ENCODE peak calls at places on chromosomes 13 and 19, in six cellular contexts. One of them, this sample, is unnamed.

GRCh38 chr13:35712907-35713685 is 236.6 kb upstream of the MAB21L1 start:
- DNase-seq in suprapubic skin: no peak
- DNase-seq in NCI-H2029 treated with DMSO at 0.1 percent for 48 hours: no peak
- DNase-seq in activated CD4-positive, alpha-beta T cell treated with anti-CD3 and anti-CD28 coated beads for 24 hours: no peak
- DNase-seq in osteocyte: no peak
- DNase-seq in hepatic stellate cell: peak
- DNase-seq in this sample: no peak

GRCh38 chr19:33997690-33998089 is 174.6 kb upstream of the LSM14A start:
- DNase-seq in suprapubic skin: no peak
- DNase-seq in NCI-H2029 treated with DMSO at 0.1 percent for 48 hours: no peak
- DNase-seq in activated CD4-positive, alpha-beta T cell treated with anti-CD3 and anti-CD28 coated beads for 24 hours: no peak
- DNase-seq in osteocyte: no peak
- DNase-seq in hepatic stellate cell: no peak
- DNase-seq in this sample: no peak

GRCh38 chr13:100361504-100361903 is 227.1 kb downstream of the GGACT start:
- DNase-seq in suprapubic skin: no peak
- DNase-seq in NCI-H2029 treated with DMSO at 0.1 percent for 48 hours: no peak
- DNase-seq in activated CD4-positive, alpha-beta T cell treated with anti-CD3 and anti-CD28 coated beads for 24 hours: no peak
- DNase-seq in osteocyte: no peak
- DNase-seq in hepatic stellate cell: no peak
- DNase-seq in this sample: no peak

GRCh38 chr13:36753176-36753575 is 65.8 kb upstream of the RFXAP start:
- DNase-seq in suprapubic skin: no peak
- DNase-seq in NCI-H2029 treated with DMSO at 0.1 percent for 48 hours: no peak
- DNase-seq in activated CD4-positive, alpha-beta T cell treated with anti-CD3 and anti-CD28 coated beads for 24 hours: no peak
- DNase-seq in osteocyte: no peak
- DNase-seq in hepatic stellate cell: no peak
- DNase-seq in this sample: no peak

GRCh38 chr13:25977216-25977615 is 74.6 kb downstream of the SHISA2 start:
- DNase-seq in suprapubic skin: no peak
- DNase-seq in NCI-H2029 treated with DMSO at 0.1 percent for 48 hours: no peak
- DNase-seq in activated CD4-positive, alpha-beta T cell treated with anti-CD3 and anti-CD28 coated beads for 24 hours: no peak
- DNase-seq in osteocyte: no peak
- DNase-seq in hepatic stellate cell: no peak
- DNase-seq in this sample: no peak

GRCh38 chr19:53772943-53773342 is 51.2 kb downstream of the NLRP12 start:
- DNase-seq in suprapubic skin: no peak
- DNase-seq in NCI-H2029 treated with DMSO at 0.1 percent for 48 hours: peak
- DNase-seq in activated CD4-positive, alpha-beta T cell treated with anti-CD3 and anti-CD28 coated beads for 24 hours: peak
- DNase-seq in osteocyte: no peak
- DNase-seq in hepatic stellate cell: peak
- DNase-seq in this sample: no peak

GRCh38 chr13:65784088-65784816 is 1445.9 kb downstream of the PCDH9 start:
- DNase-seq in suprapubic skin: no peak
- DNase-seq in NCI-H2029 treated with DMSO at 0.1 percent for 48 hours: no peak
- DNase-seq in activated CD4-positive, alpha-beta T cell treated with anti-CD3 and anti-CD28 coated beads for 24 hours: no peak
- DNase-seq in osteocyte: no peak
- DNase-seq in hepatic stellate cell: peak
- DNase-seq in this sample: no peak

GRCh38 chr19:1369214-1369805 is 14.4 kb upstream of the NDUFS7 start:
- DNase-seq in suprapubic skin: peak
- DNase-seq in NCI-H2029 treated with DMSO at 0.1 percent for 48 hours: no peak
- DNase-seq in activated CD4-positive, alpha-beta T cell treated with anti-CD3 and anti-CD28 coated beads for 24 hours: no peak
- DNase-seq in osteocyte: no peak
- DNase-seq in hepatic stellate cell: no peak
- DNase-seq in this sample: no peak

GRCh38 chr19:44818470-44818856 is 9.6 kb downstream of the BCAM start:
- DNase-seq in suprapubic skin: no peak
- DNase-seq in NCI-H2029 treated with DMSO at 0.1 percent for 48 hours: no peak
- DNase-seq in activated CD4-positive, alpha-beta T cell treated with anti-CD3 and anti-CD28 coated beads for 24 hours: no peak
- DNase-seq in osteocyte: no peak
- DNase-seq in hepatic stellate cell: no peak
- DNase-seq in this sample: no peak

GRCh38 chr19:4583961-4584669 is 24.6 kb upstream of the SEMA6B start:
- DNase-seq in suprapubic skin: no peak
- DNase-seq in NCI-H2029 treated with DMSO at 0.1 percent for 48 hours: no peak
- DNase-seq in activated CD4-positive, alpha-beta T cell treated with anti-CD3 and anti-CD28 coated beads for 24 hours: peak
- DNase-seq in osteocyte: no peak
- DNase-seq in hepatic stellate cell: no peak
- DNase-seq in this sample: no peak

GRCh38 chr13:95530178-95530577 is 22.3 kb upstream of the CLDN10 start:
- DNase-seq in suprapubic skin: no peak
- DNase-seq in NCI-H2029 treated with DMSO at 0.1 percent for 48 hours: peak
- DNase-seq in activated CD4-positive, alpha-beta T cell treated with anti-CD3 and anti-CD28 coated beads for 24 hours: no peak
- DNase-seq in osteocyte: no peak
- DNase-seq in hepatic stellate cell: no peak
- DNase-seq in this sample: no peak

GRCh38 chr13:60654405-60654804 is 257.4 kb downstream of the TDRD3 start:
- DNase-seq in suprapubic skin: no peak
- DNase-seq in NCI-H2029 treated with DMSO at 0.1 percent for 48 hours: no peak
- DNase-seq in activated CD4-positive, alpha-beta T cell treated with anti-CD3 and anti-CD28 coated beads for 24 hours: no peak
- DNase-seq in osteocyte: no peak
- DNase-seq in hepatic stellate cell: no peak
- DNase-seq in this sample: no peak

GRCh38 chr13:99979453-99980200 is 2.0 kb upstream of the ZIC2 start:
- DNase-seq in suprapubic skin: peak
- DNase-seq in NCI-H2029 treated with DMSO at 0.1 percent for 48 hours: no peak
- DNase-seq in activated CD4-positive, alpha-beta T cell treated with anti-CD3 and anti-CD28 coated beads for 24 hours: no peak
- DNase-seq in osteocyte: peak
- DNase-seq in hepatic stellate cell: no peak
- DNase-seq in this sample: no peak

GRCh38 chr19:34786236-34786635 is 13.2 kb upstream of the ZNF599 start:
- DNase-seq in suprapubic skin: no peak
- DNase-seq in NCI-H2029 treated with DMSO at 0.1 percent for 48 hours: no peak
- DNase-seq in activated CD4-positive, alpha-beta T cell treated with anti-CD3 and anti-CD28 coated beads for 24 hours: no peak
- DNase-seq in osteocyte: peak
- DNase-seq in hepatic stellate cell: no peak
- DNase-seq in this sample: no peak

GRCh38 chr13:98450012-98450411 is 126.9 kb downstream of the STK24 start:
- DNase-seq in suprapubic skin: no peak
- DNase-seq in NCI-H2029 treated with DMSO at 0.1 percent for 48 hours: no peak
- DNase-seq in activated CD4-positive, alpha-beta T cell treated with anti-CD3 and anti-CD28 coated beads for 24 hours: no peak
- DNase-seq in osteocyte: no peak
- DNase-seq in hepatic stellate cell: no peak
- DNase-seq in this sample: no peak

GRCh38 chr19:35455616-35456201 is 7.7 kb downstream of the FFAR2 start:
- DNase-seq in suprapubic skin: no peak
- DNase-seq in NCI-H2029 treated with DMSO at 0.1 percent for 48 hours: no peak
- DNase-seq in activated CD4-positive, alpha-beta T cell treated with anti-CD3 and anti-CD28 coated beads for 24 hours: no peak
- DNase-seq in osteocyte: no peak
- DNase-seq in hepatic stellate cell: no peak
- DNase-seq in this sample: no peak

GRCh38 chr13:98147521-98147920 is 4.6 kb downstream of the FARP1 start:
- DNase-seq in suprapubic skin: no peak
- DNase-seq in NCI-H2029 treated with DMSO at 0.1 percent for 48 hours: no peak
- DNase-seq in activated CD4-positive, alpha-beta T cell treated with anti-CD3 and anti-CD28 coated beads for 24 hours: no peak
- DNase-seq in osteocyte: no peak
- DNase-seq in hepatic stellate cell: no peak
- DNase-seq in this sample: no peak

GRCh38 chr13:104592127-104592526 is 1525.9 kb upstream of the SLC10A2 start:
- DNase-seq in suprapubic skin: no peak
- DNase-seq in NCI-H2029 treated with DMSO at 0.1 percent for 48 hours: no peak
- DNase-seq in activated CD4-positive, alpha-beta T cell treated with anti-CD3 and anti-CD28 coated beads for 24 hours: no peak
- DNase-seq in osteocyte: no peak
- DNase-seq in hepatic stellate cell: no peak
- DNase-seq in this sample: no peak

GRCh38 chr13:90562388-90562787 is 785.1 kb upstream of the MIR17HG start:
- DNase-seq in suprapubic skin: no peak
- DNase-seq in NCI-H2029 treated with DMSO at 0.1 percent for 48 hours: no peak
- DNase-seq in activated CD4-positive, alpha-beta T cell treated with anti-CD3 and anti-CD28 coated beads for 24 hours: no peak
- DNase-seq in osteocyte: no peak
- DNase-seq in hepatic stellate cell: no peak
- DNase-seq in this sample: no peak

GRCh38 chr13:79307866-79308298 is 98.2 kb downstream of the RBM26 start:
- DNase-seq in suprapubic skin: no peak
- DNase-seq in NCI-H2029 treated with DMSO at 0.1 percent for 48 hours: no peak
- DNase-seq in activated CD4-positive, alpha-beta T cell treated with anti-CD3 and anti-CD28 coated beads for 24 hours: no peak
- DNase-seq in osteocyte: no peak
- DNase-seq in hepatic stellate cell: no peak
- DNase-seq in this sample: no peak

GRCh38 chr13:112106467-112107141 is 39.7 kb downstream of the SOX1 start:
- DNase-seq in suprapubic skin: no peak
- DNase-seq in NCI-H2029 treated with DMSO at 0.1 percent for 48 hours: no peak
- DNase-seq in activated CD4-positive, alpha-beta T cell treated with anti-CD3 and anti-CD28 coated beads for 24 hours: no peak
- DNase-seq in osteocyte: peak
- DNase-seq in hepatic stellate cell: no peak
- DNase-seq in this sample: no peak

GRCh38 chr19:15126511-15126910 is 19.3 kb downstream of the SYDE1 start:
- DNase-seq in suprapubic skin: no peak
- DNase-seq in NCI-H2029 treated with DMSO at 0.1 percent for 48 hours: no peak
- DNase-seq in activated CD4-positive, alpha-beta T cell treated with anti-CD3 and anti-CD28 coated beads for 24 hours: no peak
- DNase-seq in osteocyte: no peak
- DNase-seq in hepatic stellate cell: no peak
- DNase-seq in this sample: no peak

GRCh38 chr19:38733493-38734175 is 10.6 kb downstream of the CAPN12 start:
- DNase-seq in suprapubic skin: no peak
- DNase-seq in NCI-H2029 treated with DMSO at 0.1 percent for 48 hours: no peak
- DNase-seq in activated CD4-positive, alpha-beta T cell treated with anti-CD3 and anti-CD28 coated beads for 24 hours: no peak
- DNase-seq in osteocyte: no peak
- DNase-seq in hepatic stellate cell: no peak
- DNase-seq in this sample: no peak

GRCh38 chr19:51018745-51019543 is 565 bp downstream of the KLK10 start:
- DNase-seq in suprapubic skin: no peak
- DNase-seq in NCI-H2029 treated with DMSO at 0.1 percent for 48 hours: peak
- DNase-seq in activated CD4-positive, alpha-beta T cell treated with anti-CD3 and anti-CD28 coated beads for 24 hours: no peak
- DNase-seq in osteocyte: no peak
- DNase-seq in hepatic stellate cell: no peak
- DNase-seq in this sample: no peak

GRCh38 chr19:33396701-33397535 is 23.4 kb downstream of the CEBPG start:
- DNase-seq in suprapubic skin: peak
- DNase-seq in NCI-H2029 treated with DMSO at 0.1 percent for 48 hours: no peak
- DNase-seq in activated CD4-positive, alpha-beta T cell treated with anti-CD3 and anti-CD28 coated beads for 24 hours: no peak
- DNase-seq in osteocyte: no peak
- DNase-seq in hepatic stellate cell: peak
- DNase-seq in this sample: no peak

GRCh38 chr19:52622261-52622660 is 15.9 kb downstream of the ZNF83 start:
- DNase-seq in suprapubic skin: no peak
- DNase-seq in NCI-H2029 treated with DMSO at 0.1 percent for 48 hours: no peak
- DNase-seq in activated CD4-positive, alpha-beta T cell treated with anti-CD3 and anti-CD28 coated beads for 24 hours: no peak
- DNase-seq in osteocyte: no peak
- DNase-seq in hepatic stellate cell: no peak
- DNase-seq in this sample: no peak

GRCh38 chr13:80259159-80259558 is 81.8 kb downstream of the SPRY2 start:
- DNase-seq in suprapubic skin: no peak
- DNase-seq in NCI-H2029 treated with DMSO at 0.1 percent for 48 hours: no peak
- DNase-seq in activated CD4-positive, alpha-beta T cell treated with anti-CD3 and anti-CD28 coated beads for 24 hours: no peak
- DNase-seq in osteocyte: no peak
- DNase-seq in hepatic stellate cell: no peak
- DNase-seq in this sample: no peak